ENCODE peak calls at places on chromosomes 1 and 21, in six cellular contexts. K, Z, E, H, T and L are unnamed samples. For H3K36me3 and H3K27me3, the result is how much of the 10 kb centered on the place peaks cover.

GRCh38 chr1:63051886-63052285 is 268.0 kb downstream of the ATG4C start:
- DNase-seq in K (no peak), Z (no peak), E (no peak), H (no peak), T (no peak), L (no peak)

GRCh38 chr1:245931450-245931849 is 575.6 kb downstream of the SMYD3 start:
- DNase-seq in K (no peak), Z (no peak), E (no peak), H (no peak), T (no peak), L (no peak)

GRCh38 chr1:156813750-156814570 is 2.7 kb downstream of the SH2D2A start:
- DNase-seq in K (no peak), Z (peak), E (peak), H (peak), T (peak), L (peak)

GRCh38 chr21:37848721-37849490 is 67.4 kb downstream of the KCNJ6 start:
- DNase-seq in K (no peak), Z (no peak), E (no peak), H (no peak), T (no peak), L (no peak)

GRCh38 chr1:30386145-30386926 is 337.0 kb downstream of the MATN1 start:
- DNase-seq in K (no peak), Z (no peak), E (no peak), H (no peak), T (no peak), L (no peak)

GRCh38 chr21:41847066-41847804 is 31.9 kb downstream of the PRDM15 start:
- DNase-seq in K (no peak), Z (no peak), E (no peak), H (no peak), T (no peak), L (peak)

GRCh38 chr1:58441699-58442098 is 104.8 kb downstream of the OMA1 start:
- DNase-seq in K (no peak), Z (no peak), E (no peak), H (no peak), T (no peak), L (no peak)

GRCh38 chr1:84352298-84353106 is 45.8 kb upstream of the DNASE2B start:
- DNase-seq in K (no peak), Z (no peak), E (no peak), H (no peak), T (no peak), L (no peak)

GRCh38 chr1:71944006-71944405 is 338.3 kb downstream of the NEGR1 start:
- DNase-seq in K (no peak), Z (no peak), E (no peak), H (no peak), T (no peak), L (no peak)

GRCh38 chr1:244439391-244440032 is 12.2 kb downstream of the ADSS2 start:
- DNase-seq in K (no peak), Z (no peak), E (no peak), H (no peak), T (no peak), L (peak)

GRCh38 chr1:203839081-203839480 is 22.3 kb upstream of the SNRPE start:
- DNase-seq in K (no peak), Z (no peak), E (no peak), H (peak), T (no peak), L (no peak)

GRCh38 chr1:94737124-94737998 is 82.8 kb upstream of the SLC44A3 start:
- DNase-seq in K (no peak), Z (no peak), E (no peak), H (no peak), T (no peak), L (no peak)

GRCh38 chr21:37463083-37463780 is 96.7 kb downstream of the DYRK1A start:
- DNase-seq in K (no peak), Z (no peak), E (no peak), H (peak), T (no peak), L (no peak)

GRCh38 chr1:227449051-227449450 is 114.3 kb upstream of the ZNF678 start:
- DNase-seq in K (peak), Z (no peak), E (no peak), H (no peak), T (no peak), L (peak)

GRCh38 chr1:84164567-84165021 is 20.5 kb downstream of the PRKACB start:
- DNase-seq in K (no peak), Z (no peak), E (no peak), H (peak), T (no peak), L (no peak)

GRCh38 chr1:93839307-93839706 is 39.7 kb downstream of the DNTTIP2 start:
- DNase-seq in K (no peak), Z (no peak), E (no peak), H (peak), T (no peak), L (no peak)

GRCh38 chr1:91750398-91750996 is 135.5 kb downstream of the TGFBR3 start:
- DNase-seq in K (no peak), Z (no peak), E (no peak), H (no peak), T (no peak), L (no peak)

GRCh38 chr1:17239420-17239819 is 9.5 kb upstream of the PADI3 start:
- DNase-seq in K (no peak), Z (no peak), E (no peak), H (peak), T (no peak), L (peak)

GRCh38 chr1:103266036-103266435 is 157.7 kb upstream of the COL11A1 start:
- DNase-seq in K (no peak), Z (no peak), E (no peak), H (peak), T (no peak), L (no peak)

GRCh38 chr1:61241864-61242472 is 159.6 kb downstream of the NFIA start:
- DNase-seq in K (no peak), Z (no peak), E (no peak), H (no peak), T (no peak), L (no peak)
- H3K4me3 ChIP-seq in K (no peak), Z (no peak), E (peak), H (peak), T (no peak), L (no peak)

GRCh38 chr1:6397844-6398243 is 4.3 kb upstream of the ACOT7 start:
- DNase-seq in K (no peak), Z (no peak), E (no peak), H (no peak), T (no peak), L (peak)

GRCh38 chr1:6399294-6399693 is 5.7 kb upstream of the ACOT7 start:
- DNase-seq in K (no peak), Z (no peak), E (no peak), H (no peak), T (no peak), L (no peak)

GRCh38 chr1:6396998-6397397 is 3.4 kb upstream of the ACOT7 start:
- DNase-seq in K (no peak), Z (no peak), E (no peak), H (no peak), T (no peak), L (peak)

GRCh38 chr1:6401673-6402072 is 8.1 kb upstream of the ACOT7 start:
- DNase-seq in K (no peak), Z (no peak), E (no peak), H (no peak), T (no peak), L (no peak)
- H3K36me3 ChIP-seq in K (under half), Z (under half), E (under half), H (under half), T (under half), L (under half)

GRCh38 chr1:201403359-201403758 is 4.2 kb upstream of the LAD1 start:
- DNase-seq in K (no peak), Z (no peak), E (no peak), H (no peak), T (no peak), L (no peak)
- H3K27me3 ChIP-seq in K (under half), Z (under half), E (under half), H (half or more), T (under half), L (under half)

GRCh38 chr1:155250633-155251449 is 4.4 kb downstream of the ENTREP3 start:
- DNase-seq in K (peak), Z (peak), E (peak), H (peak), T (peak), L (peak)
- H3K4me3 ChIP-seq in K (no peak), Z (peak), E (peak), H (peak), T (peak), L (peak)

GRCh38 chr1:155339515-155340111 is 18.9 kb downstream of the RUSC1 start:
- DNase-seq in K (no peak), Z (no peak), E (no peak), H (peak), T (no peak), L (no peak)

GRCh38 chr1:155329980-155330598 is 9.4 kb downstream of the RUSC1 start:
- DNase-seq in K (peak), Z (no peak), E (no peak), H (no peak), T (no peak), L (no peak)

DNA sequence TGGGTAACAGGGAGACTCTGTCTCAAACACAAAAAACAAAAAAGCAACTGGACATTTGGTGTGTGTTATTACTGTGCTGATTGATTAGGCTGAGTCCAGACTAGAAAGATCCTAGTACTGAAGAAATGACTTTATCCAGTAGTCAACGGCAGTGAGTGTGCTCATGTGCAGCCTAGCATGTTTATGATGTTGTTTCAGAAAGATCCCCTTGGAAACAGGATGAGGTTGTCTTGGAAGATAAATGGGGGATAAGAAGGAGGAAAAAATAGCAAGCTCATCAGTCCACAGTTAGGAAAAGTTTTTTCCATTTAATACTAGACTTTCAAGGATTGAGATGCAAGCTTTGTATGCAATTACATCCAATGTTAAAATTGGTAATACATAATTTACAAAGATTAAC is 14.3 kb downstream of the RUSC1 start:
- DNase-seq in K (no peak), Z (no peak), E (no peak), H (no peak), T (no peak), L (no peak)
- H3K36me3 ChIP-seq in K (under half), Z (half or more), E (half or more), H (half or more), T (under half), L (under half)

GRCh38 chr1:46473991-46474390 is 15.6 kb upstream of the DMBX1 start:
- DNase-seq in K (no peak), Z (no peak), E (no peak), H (no peak), T (no peak), L (no peak)
- H3K27me3 ChIP-seq in K (under half), Z (under half), E (under half), H (half or more), T (under half), L (under half)

GRCh38 chr1:90371106-90371813 is 345.8 kb downstream of the BARHL2 start:
- DNase-seq in K (no peak), Z (no peak), E (no peak), H (peak), T (no peak), L (no peak)
- H3K4me3 ChIP-seq in K (no peak), Z (no peak), E (no peak), H (no peak), T (no peak), L (no peak)

GRCh38 chr1:166721145-166721544 is 118.1 kb upstream of the POGK start:
- DNase-seq in K (no peak), Z (no peak), E (no peak), H (no peak), T (no peak), L (no peak)
- H3K36me3 ChIP-seq in K (under half), Z (under half), E (under half), H (under half), T (under half), L (under half)

GRCh38 chr1:229431270-229432115 is 2.4 kb downstream of the ACTA1 start:
- DNase-seq in K (no peak), Z (no peak), E (no peak), H (no peak), T (no peak), L (peak)
- H3K27me3 ChIP-seq in K (under half), Z (under half), E (under half), H (half or more), T (half or more), L (half or more)

GRCh38 chr1:212814989-212815388 is 23.3 kb downstream of the TATDN3 start:
- DNase-seq in K (no peak), Z (no peak), E (no peak), H (peak), T (no peak), L (peak)
- H3K4me3 ChIP-seq in K (no peak), Z (no peak), E (no peak), H (no peak), T (no peak), L (no peak)